ENCODE peak calls at places on chromosome 13, in six cellular contexts. L is breast epithelium, Z is GM12891, Q is body of pancreas, S is K562, A is suprapubic skin. B is an unnamed sample.
A peak's percentile ranks its signal among the peaks of the same experiment; 100 is the strongest.

GRCh38 chr13:59111711-59112110 is 1052.0 kb downstream of the DIAPH3 start:
- DNase-seq in A (no peak), Z (no peak), L (no peak), Q (no peak), S (no peak), B (no peak)

GRCh38 chr13:99323488-99323887 is 16.3 kb upstream of the GPR183 start:
- DNase-seq in A (no peak), S (no peak), L (no peak), Q (no peak), Z (no peak), B (peak; percentile 39)

GRCh38 chr13:97878421-97879375 is 74.8 kb upstream of the IPO5 start:
- DNase-seq in L (no peak), Z (no peak), S (no peak), Q (no peak), A (no peak), B (no peak)

GRCh38 chr13:94168784-94169512 is 310.5 kb downstream of the DCT start:
- DNase-seq in A (no peak), S (no peak), L (no peak), Q (no peak), Z (no peak), B (no peak)

GRCh38 chr13:99386911-99387788 is 80.0 kb upstream of the GPR183 start:
- DNase-seq in A (no peak), Q (no peak), S (peak; percentile 73), Z (peak; percentile 71), L (no peak), B (peak; percentile 78)

GRCh38 chr13:105353654-105354053 is 1181.8 kb downstream of the EFNB2 start:
- DNase-seq in L (no peak), Q (no peak), S (no peak), A (no peak), Z (no peak), B (no peak)

GRCh38 chr13:32164622-32165268 is 133.2 kb downstream of the FRY start:
- DNase-seq in S (peak; percentile 54), Z (no peak), Q (peak; percentile 24), L (no peak), A (no peak), B (peak; percentile 26)

GRCh38 chr13:67416047-67416925 is 186.2 kb upstream of the PCDH9 start:
- DNase-seq in L (no peak), A (no peak), Q (peak; percentile 16), S (peak; percentile 4), Z (no peak), B (peak; percentile 35)

GRCh38 chr13:28718186-28718537 is 608 bp downstream of the SLC46A3 start:
- DNase-seq in S (no peak), L (no peak), Z (no peak), A (no peak), Q (no peak), B (no peak)

GRCh38 chr13:110714798-110715394 is 1.4 kb downstream of the ING1 start:
- DNase-seq in S (no peak), L (peak; percentile 61), Q (peak; percentile 66), Z (no peak), A (peak; percentile 85), B (no peak)

GRCh38 chr13:49235856-49236431 is 11.8 kb upstream of the CDADC1 start:
- DNase-seq in S (no peak), Q (no peak), L (no peak), Z (no peak), A (no peak), B (no peak)

GRCh38 chr13:30696278-30697176 is 38.8 kb upstream of the ALOX5AP start:
- DNase-seq in L (no peak), Z (no peak), S (no peak), Q (no peak), A (peak; percentile 69), B (no peak)

GRCh38 chr13:77353980-77354379 is 27.1 kb upstream of the MYCBP2 start:
- DNase-seq in Z (no peak), L (no peak), S (no peak), A (no peak), Q (no peak), B (no peak)

GRCh38 chr13:33017410-33017929 is 1.2 kb downstream of the KL start:
- DNase-seq in S (peak; percentile 6), A (peak; percentile 70), Z (peak; percentile 42), Q (peak; percentile 15), L (no peak), B (no peak)

GRCh38 chr13:44249439-44249838 is 124.2 kb upstream of the SERP2 start:
- DNase-seq in A (peak; percentile 66), L (peak; percentile 73), Q (peak; percentile 65), Z (no peak), S (no peak), B (no peak)

GRCh38 chr13:47215741-47216140 is 318.9 kb upstream of the HTR2A start:
- DNase-seq in S (no peak), Q (no peak), L (no peak), Z (no peak), A (no peak), B (peak; percentile 13)

GRCh38 chr13:100394005-100394695 is 194.4 kb downstream of the GGACT start:
- DNase-seq in A (no peak), L (no peak), S (no peak), Z (no peak), Q (no peak), B (peak; percentile 20)

GRCh38 chr13:27172495-27172842 is 858 bp upstream of the USP12 start:
- DNase-seq in Z (no peak), Q (no peak), A (no peak), S (no peak), L (no peak), B (no peak)

GRCh38 chr13:27171830-27172494 is 351 bp upstream of the USP12 start:
- DNase-seq in Z (peak; percentile 78), A (peak; percentile 93), Q (peak; percentile 93), S (peak; percentile 78), L (peak; percentile 87), B (peak; percentile 74)

GRCh38 chr13:27170221-27170520 is 1.4 kb downstream of the USP12 start:
- DNase-seq in L (no peak), Z (peak; percentile 12), S (peak; percentile 14), A (no peak), Q (no peak), B (no peak)

GRCh38 chr13:27170521-27171243 is 929 bp downstream of the USP12 start:
- DNase-seq in L (no peak), Z (peak; percentile 13), Q (peak; percentile 40), A (peak; percentile 77), S (peak; percentile 45), B (no peak)

DNA sequence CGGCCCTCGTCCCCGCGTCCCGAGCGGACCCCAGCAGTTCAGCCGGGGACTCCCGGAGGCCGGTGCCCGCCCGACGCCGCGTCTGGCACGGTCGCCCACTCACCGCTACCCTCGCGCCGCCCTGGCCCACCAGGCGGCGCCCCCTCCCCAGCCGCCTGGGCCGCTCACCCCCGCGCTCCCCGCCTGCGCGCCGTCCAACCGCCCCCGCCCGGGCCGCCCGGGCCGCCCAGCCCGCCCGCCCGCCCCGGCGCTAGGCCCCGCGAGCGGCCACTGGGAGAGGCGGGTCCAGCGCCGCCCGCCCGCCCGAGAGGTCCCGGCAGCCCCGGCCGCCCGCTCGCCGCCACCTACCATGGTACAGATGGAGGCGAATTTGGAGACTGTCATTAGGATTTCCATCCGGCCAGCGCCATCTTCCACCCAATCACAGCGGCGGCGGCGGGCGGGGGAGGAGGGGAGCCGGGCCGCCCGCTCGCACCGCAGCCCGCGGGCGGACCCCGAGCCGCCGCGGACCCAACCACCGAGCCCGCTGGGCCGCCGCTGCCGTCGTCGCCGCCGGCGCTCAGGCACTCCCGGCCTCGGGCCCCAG is at the start of gene USP12:
- DNase-seq in Z (peak; percentile 6), A (peak; percentile 77), S (peak; percentile 60), L (peak; percentile 53), Q (no peak), B (no peak)
- TF ChIP-seq POLR2A in Z (no peak), A (peak; percentile 15), S (no peak), L (no peak), Q (no peak), B (peak; percentile 82)

GRCh38 chr13:23531446-23531845 is 38.8 kb upstream of the TNFRSF19 start:
- DNase-seq in S (no peak), Z (no peak), A (no peak), L (no peak), Q (no peak), B (no peak)
- TF ChIP-seq POLR2A in S (no peak), Z (no peak), A (no peak), L (no peak), Q (no peak), B (no peak)

DNA sequence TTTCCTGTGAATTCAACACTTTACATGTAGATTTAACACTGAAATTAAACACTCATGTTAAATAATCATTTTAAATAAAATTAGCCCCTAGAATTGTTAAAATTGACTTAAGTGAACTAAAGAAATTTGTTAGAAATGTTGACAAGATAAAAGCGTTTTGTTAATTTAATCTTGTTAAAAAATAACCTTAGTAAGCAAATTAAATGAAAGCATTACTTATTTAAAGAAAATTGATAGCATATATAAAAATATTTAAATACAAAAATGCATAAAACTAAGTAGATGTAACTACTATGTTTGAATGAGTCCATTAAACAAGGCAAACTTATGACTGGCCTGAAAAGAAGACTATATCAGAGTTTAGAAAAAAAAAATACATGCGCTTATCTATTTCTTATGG is 99.0 kb upstream of the TRPC4 start:
- DNase-seq in L (no peak), Q (no peak), A (no peak), Z (no peak), S (no peak), B (no peak)
- TF ChIP-seq POLR2A in L (no peak), Q (no peak), A (no peak), Z (no peak), S (no peak), B (no peak)

GRCh38 chr13:23579072-23579885 is 9.1 kb downstream of the TNFRSF19 start:
- DNase-seq in Q (peak; percentile 92), S (peak; percentile 95), L (peak; percentile 91), Z (peak; percentile 75), A (peak; percentile 93), B (peak; percentile 68)
- TF ChIP-seq POLR2A in Q (peak; percentile 67), S (no peak), L (peak; percentile 37), Z (no peak), A (no peak), B (no peak)

GRCh38 chr13:113208424-113209335 is at the start of gene PCID2:
- DNase-seq in A (peak; percentile 92), L (peak; percentile 87), Q (peak; percentile 91), Z (peak; percentile 88), S (peak; percentile 75), B (peak; percentile 88)

GRCh38 chr13:113209336-113209879 is at the start of gene CUL4A:
- DNase-seq in Z (peak; percentile 61), A (peak; percentile 87), S (peak; percentile 70), L (peak; percentile 78), Q (peak; percentile 80), B (peak; percentile 78)

GRCh38 chr13:113210834-113211233 is 1.4 kb downstream of the CUL4A start:
- DNase-seq in L (no peak), A (no peak), Z (no peak), S (no peak), Q (no peak), B (no peak)

GRCh38 chr13:113211774-113212173 is 2.4 kb downstream of the CUL4A start:
- DNase-seq in A (no peak), S (no peak), Z (no peak), Q (no peak), L (no peak), B (no peak)

GRCh38 chr13:113209880-113210421 is 538 bp downstream of the CUL4A start:
- DNase-seq in L (no peak), Z (peak; percentile 37), A (peak; percentile 77), Q (peak; percentile 69), S (no peak), B (peak; percentile 59)
- TF ChIP-seq POLR2A in L (no peak), Z (no peak), A (no peak), Q (peak; percentile 40), S (no peak), B (no peak)